ENCODE peak calls at places on chromosomes 16 and 17, in nine cellular contexts. B is NCI-H460, U is substantia nigra, Y is heart right ventricle, I is GM12892, Z is anterior cingulate cortex, E is GM19239, R is GM03348, X is omental fat pad. M is an unnamed sample.

GRCh38 chr16:81531415-81531814 is 86.8 kb downstream of the CMIP start:
- DNase-seq in U (no peak), I (no peak), E (no peak), Z (no peak), X (no peak), R (no peak), Y (no peak), B (no peak), M (no peak)

GRCh38 chr16:75288596-75289120 is 37.2 kb upstream of the BCAR1 start:
- DNase-seq in E (no peak), Y (peak), U (no peak), R (no peak), X (no peak), I (no peak), Z (no peak), B (no peak), M (no peak)

GRCh38 chr17:70394430-70394829 is 225.1 kb downstream of the KCNJ2 start:
- DNase-seq in U (no peak), E (no peak), X (no peak), Y (no peak), Z (no peak), I (no peak), R (no peak), B (no peak), M (no peak)

GRCh38 chr17:10135539-10136257 is 62.7 kb downstream of the GAS7 start:
- DNase-seq in X (no peak), B (no peak), U (no peak), Y (no peak), Z (no peak), R (peak), E (no peak), I (no peak), M (peak)

GRCh38 chr16:77657016-77657415 is 65.3 kb upstream of the NUDT7 start:
- DNase-seq in Y (no peak), E (no peak), U (no peak), R (no peak), B (no peak), Z (no peak), I (no peak), X (no peak), M (no peak)

GRCh38 chr16:66275795-66276428 is 90.6 kb upstream of the CDH5 start:
- DNase-seq in B (peak), R (peak), U (no peak), E (peak), Z (no peak), X (no peak), I (no peak), Y (no peak), M (no peak)

GRCh38 chr17:29212681-29213121 is 32.5 kb upstream of the MYO18A start:
- DNase-seq in I (no peak), R (peak), U (peak), Y (no peak), B (no peak), X (no peak), E (no peak), Z (peak), M (no peak)

GRCh38 chr17:68542698-68543463 is 30.7 kb downstream of the PRKAR1A start:
- DNase-seq in I (no peak), Y (no peak), B (no peak), U (no peak), R (no peak), Z (no peak), E (no peak), X (no peak), M (no peak)

GRCh38 chr17:44095647-44096496 is 25.3 kb downstream of the G6PC3 start:
- DNase-seq in R (peak), Z (peak), I (no peak), X (no peak), Y (peak), B (peak), E (peak), U (peak), M (peak)

GRCh38 chr16:60686824-60687223 is 1349.4 kb downstream of the CDH8 start:
- DNase-seq in Z (no peak), Y (no peak), X (no peak), R (no peak), B (no peak), U (no peak), I (no peak), E (no peak), M (no peak)

GRCh38 chr17:39671651-39672521 is 3.6 kb downstream of the PNMT start:
- DNase-seq in U (no peak), I (no peak), E (no peak), Z (no peak), X (no peak), R (peak), B (peak), Y (peak), M (peak)

GRCh38 chr17:78142113-78142861 is 3.9 kb upstream of the C17orf99 start:
- DNase-seq in R (no peak), Z (no peak), X (no peak), I (no peak), E (no peak), B (no peak), U (no peak), Y (no peak), M (peak)

GRCh38 chr17:42286411-42287295 is 1.6 kb upstream of the STAT5A start:
- DNase-seq in B (no peak), X (peak), U (no peak), Y (peak), I (no peak), Z (no peak), E (no peak), R (peak), M (peak)

GRCh38 chr17:41537990-41538389 is 9.9 kb upstream of the KRT19 start:
- DNase-seq in Y (no peak), E (no peak), X (no peak), B (no peak), R (no peak), I (no peak), Z (no peak), U (no peak), M (no peak)

GRCh38 chr17:36082062-36082461 is 7.9 kb downstream of the CCL3 start:
- DNase-seq in E (peak), U (no peak), R (no peak), I (no peak), Z (no peak), X (no peak), Y (no peak), B (no peak), M (no peak)

GRCh38 chr17:53896047-53896446 is 73.3 kb downstream of the KIF2B start:
- DNase-seq in Z (no peak), I (no peak), B (no peak), Y (no peak), X (no peak), U (no peak), R (no peak), E (no peak), M (no peak)

GRCh38 chr16:71709231-71709781 is 15.2 kb downstream of the PHLPP2 start:
- DNase-seq in R (peak), I (no peak), U (no peak), Y (no peak), B (no peak), X (no peak), E (no peak), Z (no peak), M (no peak)

GRCh38 chr17:47789611-47790520 is 31.7 kb downstream of the OSBPL7 start:
- DNase-seq in U (peak), I (no peak), B (peak), X (no peak), R (peak), Z (peak), E (peak), Y (peak), M (peak)

GRCh38 chr17:82966415-82966814 is 113.0 kb upstream of the METRNL start:
- DNase-seq in R (no peak), U (no peak), X (no peak), Y (no peak), Z (no peak), I (no peak), B (no peak), E (no peak), M (no peak)

GRCh38 chr17:31731119-31731518 is 127.9 kb downstream of the COPRS start:
- DNase-seq in R (no peak), U (no peak), Z (no peak), Y (no peak), X (no peak), B (no peak), I (no peak), E (no peak), M (no peak)

GRCh38 chr16:88783391-88784073 is 1.5 kb downstream of the PIEZO1 start:
- DNase-seq in U (peak), I (no peak), X (no peak), Y (peak), Z (peak), R (no peak), B (no peak), E (no peak), M (peak)

GRCh38 chr16:5502467-5502869 is 404.9 kb upstream of the EEF2KMT start:
- DNase-seq in I (no peak), E (no peak), R (no peak), X (no peak), Y (no peak), B (no peak), U (peak), Z (no peak), M (no peak)

GRCh38 chr16:87956169-87956770 is 5.0 kb downstream of the BANP start:
- DNase-seq in B (no peak), Y (no peak), R (peak), X (no peak), I (peak), U (no peak), E (peak), Z (no peak), M (peak)